ENCODE peak calls at places on chromosomes 16 and 17, in ten cellular contexts. One of them, this sample, is unnamed.

GRCh38 chr17:4598776-4599504 is 14.6 kb downstream of the SMTNL2 start:
- DNase-seq in A549: no peak
- DNase-seq in H7: peak
- DNase-seq in IMR-90: peak
- DNase-seq in heart left ventricle: peak
- DNase-seq in esophagus squamous epithelium: no peak
- DNase-seq in AG04450: no peak
- DNase-seq in lower leg skin: peak
- DNase-seq in fibroblast of the aortic adventitia: peak
- DNase-seq in PC-3: no peak
- DNase-seq in this sample: peak

GRCh38 chr16:84728853-84729424 is 29.1 kb downstream of the USP10 start:
- DNase-seq in A549: no peak
- DNase-seq in H7: no peak
- DNase-seq in IMR-90: no peak
- DNase-seq in heart left ventricle: no peak
- DNase-seq in esophagus squamous epithelium: no peak
- DNase-seq in AG04450: no peak
- DNase-seq in lower leg skin: no peak
- DNase-seq in fibroblast of the aortic adventitia: no peak
- DNase-seq in PC-3: no peak
- DNase-seq in this sample: no peak

GRCh38 chr16:19840524-19841110 is 44.0 kb downstream of the GPRC5B start:
- DNase-seq in A549: no peak
- DNase-seq in H7: no peak
- DNase-seq in IMR-90: no peak
- DNase-seq in heart left ventricle: peak
- DNase-seq in esophagus squamous epithelium: no peak
- DNase-seq in AG04450: no peak
- DNase-seq in lower leg skin: no peak
- DNase-seq in fibroblast of the aortic adventitia: no peak
- DNase-seq in PC-3: no peak
- DNase-seq in this sample: no peak

GRCh38 chr16:9008335-9009260 is 44.9 kb upstream of the USP7 start:
- DNase-seq in A549: peak
- DNase-seq in H7: peak
- DNase-seq in IMR-90: peak
- DNase-seq in heart left ventricle: peak
- DNase-seq in esophagus squamous epithelium: no peak
- DNase-seq in AG04450: no peak
- DNase-seq in lower leg skin: peak
- DNase-seq in fibroblast of the aortic adventitia: peak
- DNase-seq in PC-3: peak
- DNase-seq in this sample: peak

GRCh38 chr17:71727723-71728122 is 393.1 kb upstream of the SOX9 start:
- DNase-seq in A549: no peak
- DNase-seq in H7: no peak
- DNase-seq in IMR-90: no peak
- DNase-seq in heart left ventricle: no peak
- DNase-seq in esophagus squamous epithelium: no peak
- DNase-seq in AG04450: no peak
- DNase-seq in lower leg skin: no peak
- DNase-seq in fibroblast of the aortic adventitia: no peak
- DNase-seq in PC-3: no peak
- DNase-seq in this sample: no peak

GRCh38 chr17:76519667-76520066 is 17.8 kb downstream of the CYGB start:
- DNase-seq in A549: no peak
- DNase-seq in H7: no peak
- DNase-seq in IMR-90: no peak
- DNase-seq in heart left ventricle: no peak
- DNase-seq in esophagus squamous epithelium: no peak
- DNase-seq in AG04450: no peak
- DNase-seq in lower leg skin: no peak
- DNase-seq in fibroblast of the aortic adventitia: no peak
- DNase-seq in PC-3: no peak
- DNase-seq in this sample: no peak

GRCh38 chr17:10702574-10702973 is 5.2 kb downstream of the ADPRM start:
- DNase-seq in A549: no peak
- DNase-seq in H7: no peak
- DNase-seq in IMR-90: peak
- DNase-seq in heart left ventricle: no peak
- DNase-seq in esophagus squamous epithelium: no peak
- DNase-seq in AG04450: no peak
- DNase-seq in lower leg skin: no peak
- DNase-seq in fibroblast of the aortic adventitia: peak
- DNase-seq in PC-3: no peak
- DNase-seq in this sample: peak

GRCh38 chr16:12972246-12972645 is 70.8 kb downstream of the SHISA9 start:
- DNase-seq in A549: no peak
- DNase-seq in H7: no peak
- DNase-seq in IMR-90: no peak
- DNase-seq in heart left ventricle: no peak
- DNase-seq in esophagus squamous epithelium: no peak
- DNase-seq in AG04450: no peak
- DNase-seq in lower leg skin: no peak
- DNase-seq in fibroblast of the aortic adventitia: no peak
- DNase-seq in PC-3: no peak
- DNase-seq in this sample: no peak

GRCh38 chr16:57804111-57804837 is 2.0 kb upstream of the KIFC3 start:
- DNase-seq in A549: no peak
- DNase-seq in H7: no peak
- DNase-seq in IMR-90: no peak
- DNase-seq in heart left ventricle: no peak
- DNase-seq in esophagus squamous epithelium: no peak
- DNase-seq in AG04450: no peak
- DNase-seq in lower leg skin: no peak
- DNase-seq in fibroblast of the aortic adventitia: peak
- DNase-seq in PC-3: no peak
- DNase-seq in this sample: no peak

GRCh38 chr16:67652578-67653130 is 7.4 kb downstream of the ACD start:
- DNase-seq in A549: peak
- DNase-seq in H7: peak
- DNase-seq in IMR-90: no peak
- DNase-seq in heart left ventricle: no peak
- DNase-seq in esophagus squamous epithelium: no peak
- DNase-seq in AG04450: no peak
- DNase-seq in lower leg skin: no peak
- DNase-seq in fibroblast of the aortic adventitia: no peak
- DNase-seq in PC-3: peak
- DNase-seq in this sample: no peak

GRCh38 chr17:9729034-9729650 is 62.2 kb downstream of the DHRS7C start:
- DNase-seq in A549: peak
- DNase-seq in H7: peak
- DNase-seq in IMR-90: peak
- DNase-seq in heart left ventricle: no peak
- DNase-seq in esophagus squamous epithelium: no peak
- DNase-seq in AG04450: no peak
- DNase-seq in lower leg skin: no peak
- DNase-seq in fibroblast of the aortic adventitia: peak
- DNase-seq in PC-3: peak
- DNase-seq in this sample: peak

GRCh38 chr16:59044616-59045015 is 310.5 kb upstream of the GOT2 start:
- DNase-seq in A549: no peak
- DNase-seq in H7: no peak
- DNase-seq in IMR-90: no peak
- DNase-seq in heart left ventricle: no peak
- DNase-seq in esophagus squamous epithelium: no peak
- DNase-seq in AG04450: no peak
- DNase-seq in lower leg skin: no peak
- DNase-seq in fibroblast of the aortic adventitia: no peak
- DNase-seq in PC-3: no peak
- DNase-seq in this sample: peak

GRCh38 chr17:66450008-66450856 is 147.8 kb downstream of the PRKCA start:
- DNase-seq in A549: no peak
- DNase-seq in H7: no peak
- DNase-seq in IMR-90: no peak
- DNase-seq in heart left ventricle: no peak
- DNase-seq in esophagus squamous epithelium: no peak
- DNase-seq in AG04450: no peak
- DNase-seq in lower leg skin: no peak
- DNase-seq in fibroblast of the aortic adventitia: no peak
- DNase-seq in PC-3: no peak
- DNase-seq in this sample: no peak

GRCh38 chr16:9610727-9611126 is 519.3 kb downstream of the HAPSTR1 start:
- DNase-seq in A549: no peak
- DNase-seq in H7: no peak
- DNase-seq in IMR-90: no peak
- DNase-seq in heart left ventricle: no peak
- DNase-seq in esophagus squamous epithelium: no peak
- DNase-seq in AG04450: no peak
- DNase-seq in lower leg skin: no peak
- DNase-seq in fibroblast of the aortic adventitia: no peak
- DNase-seq in PC-3: no peak
- DNase-seq in this sample: no peak

GRCh38 chr16:23996258-23996955 is 160.6 kb downstream of the PRKCB start:
- DNase-seq in A549: no peak
- DNase-seq in H7: no peak
- DNase-seq in IMR-90: no peak
- DNase-seq in heart left ventricle: no peak
- DNase-seq in esophagus squamous epithelium: no peak
- DNase-seq in AG04450: no peak
- DNase-seq in lower leg skin: no peak
- DNase-seq in fibroblast of the aortic adventitia: no peak
- DNase-seq in PC-3: no peak
- DNase-seq in this sample: no peak
- H3K4me3 ChIP-seq in A549: no peak
- H3K4me3 ChIP-seq in H7: no peak
- H3K4me3 ChIP-seq in IMR-90: no peak
- H3K4me3 ChIP-seq in heart left ventricle: no peak
- H3K4me3 ChIP-seq in esophagus squamous epithelium: no peak
- H3K4me3 ChIP-seq in AG04450: no peak
- H3K4me3 ChIP-seq in lower leg skin: no peak
- H3K4me3 ChIP-seq in fibroblast of the aortic adventitia: no peak
- H3K4me3 ChIP-seq in PC-3: no peak
- H3K4me3 ChIP-seq in this sample: no peak

GRCh38 chr16:50280932-50281331 is 14.6 kb downstream of the ADCY7 start:
- DNase-seq in A549: no peak
- DNase-seq in H7: no peak
- DNase-seq in IMR-90: no peak
- DNase-seq in heart left ventricle: no peak
- DNase-seq in esophagus squamous epithelium: no peak
- DNase-seq in AG04450: no peak
- DNase-seq in lower leg skin: no peak
- DNase-seq in fibroblast of the aortic adventitia: no peak
- DNase-seq in PC-3: no peak
- DNase-seq in this sample: no peak
- H3K4me3 ChIP-seq in A549: no peak
- H3K4me3 ChIP-seq in H7: no peak
- H3K4me3 ChIP-seq in IMR-90: no peak
- H3K4me3 ChIP-seq in heart left ventricle: no peak
- H3K4me3 ChIP-seq in esophagus squamous epithelium: no peak
- H3K4me3 ChIP-seq in AG04450: no peak
- H3K4me3 ChIP-seq in lower leg skin: no peak
- H3K4me3 ChIP-seq in fibroblast of the aortic adventitia: no peak
- H3K4me3 ChIP-seq in PC-3: no peak
- H3K4me3 ChIP-seq in this sample: no peak

GRCh38 chr17:16040710-16041251 is 41.2 kb downstream of the TTC19 start:
- DNase-seq in A549: no peak
- DNase-seq in H7: no peak
- DNase-seq in IMR-90: peak
- DNase-seq in heart left ventricle: no peak
- DNase-seq in esophagus squamous epithelium: no peak
- DNase-seq in AG04450: peak
- DNase-seq in lower leg skin: no peak
- DNase-seq in fibroblast of the aortic adventitia: peak
- DNase-seq in PC-3: peak
- DNase-seq in this sample: peak

GRCh38 chr17:16036261-16036660 is 36.6 kb downstream of the TTC19 start:
- DNase-seq in A549: no peak
- DNase-seq in H7: no peak
- DNase-seq in IMR-90: no peak
- DNase-seq in heart left ventricle: no peak
- DNase-seq in esophagus squamous epithelium: no peak
- DNase-seq in AG04450: no peak
- DNase-seq in lower leg skin: no peak
- DNase-seq in fibroblast of the aortic adventitia: no peak
- DNase-seq in PC-3: no peak
- DNase-seq in this sample: no peak

GRCh38 chr17:16033729-16034349 is 34.2 kb downstream of the TTC19 start:
- DNase-seq in A549: no peak
- DNase-seq in H7: no peak
- DNase-seq in IMR-90: no peak
- DNase-seq in heart left ventricle: no peak
- DNase-seq in esophagus squamous epithelium: no peak
- DNase-seq in AG04450: no peak
- DNase-seq in lower leg skin: no peak
- DNase-seq in fibroblast of the aortic adventitia: no peak
- DNase-seq in PC-3: no peak
- DNase-seq in this sample: no peak

GRCh38 chr17:16037636-16038035 is 38.0 kb downstream of the TTC19 start:
- DNase-seq in A549: no peak
- DNase-seq in H7: no peak
- DNase-seq in IMR-90: peak
- DNase-seq in heart left ventricle: no peak
- DNase-seq in esophagus squamous epithelium: no peak
- DNase-seq in AG04450: no peak
- DNase-seq in lower leg skin: no peak
- DNase-seq in fibroblast of the aortic adventitia: peak
- DNase-seq in PC-3: no peak
- DNase-seq in this sample: peak
- H3K4me3 ChIP-seq in A549: no peak
- H3K4me3 ChIP-seq in H7: no peak
- H3K4me3 ChIP-seq in IMR-90: no peak
- H3K4me3 ChIP-seq in heart left ventricle: no peak
- H3K4me3 ChIP-seq in esophagus squamous epithelium: no peak
- H3K4me3 ChIP-seq in AG04450: no peak
- H3K4me3 ChIP-seq in lower leg skin: no peak
- H3K4me3 ChIP-seq in fibroblast of the aortic adventitia: no peak
- H3K4me3 ChIP-seq in PC-3: no peak
- H3K4me3 ChIP-seq in this sample: no peak

GRCh38 chr17:82272495-82273326 is 789 bp downstream of the CSNK1D start:
- DNase-seq in A549: peak
- DNase-seq in H7: peak
- DNase-seq in IMR-90: no peak
- DNase-seq in heart left ventricle: peak
- DNase-seq in esophagus squamous epithelium: no peak
- DNase-seq in AG04450: no peak
- DNase-seq in lower leg skin: no peak
- DNase-seq in fibroblast of the aortic adventitia: no peak
- DNase-seq in PC-3: no peak
- DNase-seq in this sample: no peak

GRCh38 chr17:82269882-82270500 is 3.5 kb downstream of the CSNK1D start:
- DNase-seq in A549: no peak
- DNase-seq in H7: no peak
- DNase-seq in IMR-90: no peak
- DNase-seq in heart left ventricle: no peak
- DNase-seq in esophagus squamous epithelium: no peak
- DNase-seq in AG04450: no peak
- DNase-seq in lower leg skin: no peak
- DNase-seq in fibroblast of the aortic adventitia: no peak
- DNase-seq in PC-3: no peak
- DNase-seq in this sample: no peak

GRCh38 chr17:82270651-82271050 is 2.8 kb downstream of the CSNK1D start:
- DNase-seq in A549: no peak
- DNase-seq in H7: no peak
- DNase-seq in IMR-90: no peak
- DNase-seq in heart left ventricle: no peak
- DNase-seq in esophagus squamous epithelium: no peak
- DNase-seq in AG04450: no peak
- DNase-seq in lower leg skin: no peak
- DNase-seq in fibroblast of the aortic adventitia: no peak
- DNase-seq in PC-3: no peak
- DNase-seq in this sample: no peak

GRCh38 chr17:82269138-82269881 is 4.2 kb downstream of the CSNK1D start:
- DNase-seq in A549: no peak
- DNase-seq in H7: peak
- DNase-seq in IMR-90: no peak
- DNase-seq in heart left ventricle: no peak
- DNase-seq in esophagus squamous epithelium: no peak
- DNase-seq in AG04450: no peak
- DNase-seq in lower leg skin: no peak
- DNase-seq in fibroblast of the aortic adventitia: no peak
- DNase-seq in PC-3: no peak
- DNase-seq in this sample: no peak

GRCh38 chr17:82271401-82271800 is 2.1 kb downstream of the CSNK1D start:
- DNase-seq in A549: no peak
- DNase-seq in H7: no peak
- DNase-seq in IMR-90: no peak
- DNase-seq in heart left ventricle: no peak
- DNase-seq in esophagus squamous epithelium: no peak
- DNase-seq in AG04450: no peak
- DNase-seq in lower leg skin: no peak
- DNase-seq in fibroblast of the aortic adventitia: no peak
- DNase-seq in PC-3: no peak
- DNase-seq in this sample: no peak
- H3K4me3 ChIP-seq in A549: peak
- H3K4me3 ChIP-seq in H7: no peak
- H3K4me3 ChIP-seq in IMR-90: no peak
- H3K4me3 ChIP-seq in heart left ventricle: no peak
- H3K4me3 ChIP-seq in esophagus squamous epithelium: peak
- H3K4me3 ChIP-seq in AG04450: peak
- H3K4me3 ChIP-seq in lower leg skin: no peak
- H3K4me3 ChIP-seq in fibroblast of the aortic adventitia: peak
- H3K4me3 ChIP-seq in PC-3: peak
- H3K4me3 ChIP-seq in this sample: no peak

This sample was measured in fibroblast of mammary gland.